ENCODE peak calls at places on chromosomes 4 and X, in six cellular contexts. K is IMR-90, W is neuronal stem cell, N is sigmoid colon, B is GM23248, X is HCT116. T is an unnamed sample.
A peak's percentile ranks its signal among the peaks of the same experiment; 100 is the strongest.

GRCh38 chr4:71664366-71664765 is 119.5 kb downstream of the GC start:
- DNase-seq in W (no peak), K (no peak), X (no peak), B (no peak), N (no peak), T (no peak)

GRCh38 chrX:63764946-63765345 is 20.1 kb downstream of the ARHGEF9 start:
- DNase-seq in N (no peak), W (no peak), X (no peak), B (peak; percentile 54), K (peak; percentile 34), T (no peak)

GRCh38 chr4:141721174-141721573 is 84.8 kb downstream of the IL15 start:
- DNase-seq in X (no peak), W (no peak), N (no peak), K (peak; percentile 36), B (peak; percentile 3), T (no peak)

GRCh38 chrX:19839770-19840254 is 47.6 kb downstream of the SH3KBP1 start:
- DNase-seq in W (no peak), X (peak; percentile 72), B (no peak), N (no peak), K (no peak), T (no peak)

GRCh38 chr4:76883147-76883546 is 14.8 kb downstream of the SOWAHB start:
- DNase-seq in K (peak; percentile 81), B (no peak), N (no peak), W (no peak), X (no peak), T (no peak)

GRCh38 chr4:14749910-14750309 is 252.4 kb upstream of the CPEB2 start:
- DNase-seq in X (no peak), B (peak; percentile 30), W (no peak), N (peak; percentile 71), K (no peak), T (peak; percentile 60)

GRCh38 chrX:135484636-135485289 is 35.7 kb upstream of the INTS6L start:
- DNase-seq in X (peak; percentile 21), B (peak; percentile 63), K (peak; percentile 57), W (no peak), N (no peak), T (no peak)

GRCh38 chrX:18424482-18425198 is 768 bp upstream of the CDKL5 start:
- DNase-seq in W (no peak), K (peak; percentile 70), N (peak; percentile 69), B (peak; percentile 61), X (no peak), T (peak; percentile 57)

GRCh38 chrX:18892881-18893280 is 91.0 kb downstream of the PHKA2 start:
- DNase-seq in K (no peak), N (no peak), W (no peak), B (no peak), X (no peak), T (no peak)

GRCh38 chrX:23380581-23380980 is 45.9 kb downstream of the PTCHD1 start:
- DNase-seq in W (no peak), N (no peak), B (no peak), K (no peak), X (no peak), T (no peak)

GRCh38 chrX:44223150-44223549 is 120.3 kb downstream of the EFHC2 start:
- DNase-seq in W (no peak), X (peak; percentile 16), K (peak; percentile 38), B (peak; percentile 51), N (no peak), T (no peak)

GRCh38 chr4:140744421-140744820 is 11.8 kb downstream of the TBC1D9 start:
- DNase-seq in N (no peak), X (no peak), B (no peak), K (no peak), W (no peak), T (no peak)

GRCh38 chrX:129823115-129823514 is 20.6 kb downstream of the ZDHHC9 start:
- DNase-seq in N (no peak), K (peak; percentile 15), W (no peak), B (peak; percentile 57), X (no peak), T (no peak)

GRCh38 chr4:37732787-37733186 is 46.6 kb upstream of the RELL1 start:
- DNase-seq in N (no peak), X (no peak), K (no peak), W (no peak), B (no peak), T (no peak)

GRCh38 chr4:54746228-54746627 is 88.5 kb downstream of the KIT start:
- DNase-seq in X (no peak), K (no peak), B (peak; percentile 43), W (no peak), N (no peak), T (no peak)

GRCh38 chr4:55397024-55397520 is 1.3 kb downstream of the TMEM165 start:
- DNase-seq in K (no peak), W (no peak), B (peak; percentile 71), N (peak; percentile 72), X (no peak), T (no peak)

GRCh38 chrX:3697701-3698279 is 15.7 kb downstream of the PRKX start:
- DNase-seq in W (peak; percentile 33), N (peak; percentile 67), B (peak; percentile 75), X (no peak), K (peak; percentile 42), T (no peak)

GRCh38 chrX:111728096-111728495 is 47.1 kb downstream of the ALG13 start:
- DNase-seq in N (no peak), B (peak; percentile 29), W (no peak), X (no peak), K (peak; percentile 26), T (no peak)

GRCh38 chrX:93875621-93876282 is 201.7 kb downstream of the FAM133A start:
- DNase-seq in N (no peak), X (no peak), W (no peak), B (no peak), K (no peak), T (no peak)

GRCh38 chrX:78658851-78659744 is at the start of gene RTL3:
- DNase-seq in N (no peak), X (no peak), K (peak; percentile 78), W (no peak), B (peak; percentile 83), T (no peak)

GRCh38 chrX:73922856-73923429 is 359.9 kb downstream of the CHIC1 start:
- DNase-seq in X (no peak), K (peak; percentile 26), B (peak; percentile 65), N (no peak), W (no peak), T (no peak)

DNA sequence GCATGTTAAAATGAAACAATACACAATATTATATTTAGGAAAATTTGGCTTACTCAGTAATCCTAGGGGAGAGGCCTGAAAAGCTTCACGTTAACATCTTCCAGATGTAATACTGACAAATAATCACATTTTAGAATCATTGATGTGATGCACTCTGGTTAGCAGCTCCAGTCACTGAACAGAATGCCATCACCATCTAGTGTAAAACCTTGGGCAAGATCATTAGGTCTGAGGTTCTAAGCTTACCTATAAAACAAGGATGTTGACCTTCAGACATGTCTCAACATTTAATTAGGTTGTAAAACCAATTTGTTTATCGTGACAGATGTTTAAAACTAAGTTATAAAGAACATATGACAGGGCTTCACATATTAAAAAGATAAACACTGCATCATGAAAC is 1704.8 kb downstream of the STIM2 start:
- DNase-seq in X (no peak), B (peak; percentile 9), N (no peak), W (no peak), K (no peak), T (no peak)
- H3K27ac ChIP-seq in X (no peak overlapping the region), B (no peak overlapping the region), N (no peak overlapping the region), W (no peak overlapping the region), K (no peak overlapping the region), T (no peak overlapping the region)

GRCh38 chr4:123415977-123416376 is 19.4 kb downstream of the SPRY1 start:
- DNase-seq in K (peak; percentile 45), B (peak; percentile 60), X (no peak), N (no peak), W (no peak), T (no peak)

GRCh38 chr4:123417813-123418212 is 21.2 kb downstream of the SPRY1 start:
- DNase-seq in B (peak; percentile 16), K (no peak), N (no peak), X (no peak), W (no peak), T (no peak)

GRCh38 chr4:123412700-123413512 is 16.3 kb downstream of the SPRY1 start:
- DNase-seq in W (no peak), N (no peak), B (peak; percentile 73), X (no peak), K (no peak), T (no peak)

GRCh38 chr4:123418486-123418931 is 21.9 kb downstream of the SPRY1 start:
- DNase-seq in B (peak; percentile 90), W (peak; percentile 85), N (no peak), X (no peak), K (peak; percentile 92), T (no peak)

GRCh38 chr4:123416462-123416861 is 19.9 kb downstream of the SPRY1 start:
- DNase-seq in X (no peak), N (no peak), B (no peak), W (no peak), K (no peak), T (no peak)
- H3K4me1 ChIP-seq in X (peaks cover 4% of the 10 kb centered on the region), N (peaks cover 9% of the 10 kb centered on the region), B (peaks cover 53% of the 10 kb centered on the region), W (peaks cover 6% of the 10 kb centered on the region), K (peaks cover 13% of the 10 kb centered on the region), T (peaks cover 11% of the 10 kb centered on the region)

GRCh38 chr4:67918428-67918827 is 34.6 kb upstream of the TMPRSS11D start:
- DNase-seq in K (no peak), B (peak; percentile 14), W (no peak), X (peak; percentile 13), N (no peak), T (no peak)
- H3K4me3 ChIP-seq in K (no peak overlapping the region), B (no peak overlapping the region), W (no peak overlapping the region), X (no peak overlapping the region), N (no peak overlapping the region), T (no peak overlapping the region)

GRCh38 chrX:13317366-13317765 is 2.5 kb downstream of the ATXN3L start:
- DNase-seq in B (no peak), W (no peak), X (no peak), K (no peak), N (no peak), T (no peak)
- H3K27ac ChIP-seq in B (no peak overlapping the region), W (no peak overlapping the region), X (no peak overlapping the region), K (no peak overlapping the region), N (no peak overlapping the region), T (no peak overlapping the region)

GRCh38 chr4:98653006-98653405 is 5.4 kb downstream of the TSPAN5 start:
- DNase-seq in N (no peak), W (no peak), B (peak; percentile 83), K (peak; percentile 80), X (no peak), T (no peak)
- H3K4me1 ChIP-seq in N (peaks cover 50% of the 10 kb centered on the region), W (peaks cover 5% of the 10 kb centered on the region), B (peaks cover 48% of the 10 kb centered on the region), K (peaks cover 27% of the 10 kb centered on the region), X (peaks cover 41% of the 10 kb centered on the region), T (peaks cover 12% of the 10 kb centered on the region)

GRCh38 chrX:109739625-109740024 is 6.6 kb upstream of the ACSL4 start:
- DNase-seq in W (no peak), B (no peak), K (no peak), X (no peak), N (no peak), T (no peak)
- H3K4me3 ChIP-seq in W (no peak overlapping the region), B (no peak overlapping the region), K (no peak overlapping the region), X (no peak overlapping the region), N (no peak overlapping the region), T (no peak overlapping the region)

T was measured in upper lobe of right lung.